ENCODE peak calls at places on chromosome 7, in four cellular contexts. One of them, this sample, is unnamed.

GRCh38 chr7:8177109-8177933 is 84.6 kb downstream of the ICA1 start:
- DNase-seq in HFF-Myc: no peak
- DNase-seq in stimulated activated naive CD8-positive, alpha-beta T cell treated with anti-CD3 and anti-CD28 coated beads, Interleukin-15, Interleukin-2, amounts not matched to agents 100 U/mL and 50 U/mL, for 24 hours: no peak
- DNase-seq in body of pancreas: no peak
- DNase-seq in this sample: no peak

GRCh38 chr7:130148561-130148960 is 56.6 kb downstream of the TMEM209 start:
- DNase-seq in HFF-Myc: no peak
- DNase-seq in stimulated activated naive CD8-positive, alpha-beta T cell treated with anti-CD3 and anti-CD28 coated beads, Interleukin-15, Interleukin-2, amounts not matched to agents 100 U/mL and 50 U/mL, for 24 hours: no peak
- DNase-seq in body of pancreas: no peak
- DNase-seq in this sample: no peak

GRCh38 chr7:25478925-25479324 is 250.6 kb upstream of the NPVF start:
- DNase-seq in HFF-Myc: no peak
- DNase-seq in stimulated activated naive CD8-positive, alpha-beta T cell treated with anti-CD3 and anti-CD28 coated beads, Interleukin-15, Interleukin-2, amounts not matched to agents 100 U/mL and 50 U/mL, for 24 hours: no peak
- DNase-seq in body of pancreas: no peak
- DNase-seq in this sample: no peak

GRCh38 chr7:131087756-131088658 is 239.7 kb upstream of the MKLN1 start:
- DNase-seq in HFF-Myc: no peak
- DNase-seq in stimulated activated naive CD8-positive, alpha-beta T cell treated with anti-CD3 and anti-CD28 coated beads, Interleukin-15, Interleukin-2, amounts not matched to agents 100 U/mL and 50 U/mL, for 24 hours: no peak
- DNase-seq in body of pancreas: no peak
- DNase-seq in this sample: no peak

GRCh38 chr7:155216475-155217272 is 81.0 kb upstream of the INSIG1 start:
- DNase-seq in HFF-Myc: no peak
- DNase-seq in stimulated activated naive CD8-positive, alpha-beta T cell treated with anti-CD3 and anti-CD28 coated beads, Interleukin-15, Interleukin-2, amounts not matched to agents 100 U/mL and 50 U/mL, for 24 hours: no peak
- DNase-seq in body of pancreas: no peak
- DNase-seq in this sample: no peak

GRCh38 chr7:151782598-151783448 is 94.1 kb downstream of the PRKAG2 start:
- DNase-seq in HFF-Myc: no peak
- DNase-seq in stimulated activated naive CD8-positive, alpha-beta T cell treated with anti-CD3 and anti-CD28 coated beads, Interleukin-15, Interleukin-2, amounts not matched to agents 100 U/mL and 50 U/mL, for 24 hours: peak
- DNase-seq in body of pancreas: peak
- DNase-seq in this sample: peak

GRCh38 chr7:130435455-130435854 is 5.4 kb downstream of the CEP41 start:
- DNase-seq in HFF-Myc: peak
- DNase-seq in stimulated activated naive CD8-positive, alpha-beta T cell treated with anti-CD3 and anti-CD28 coated beads, Interleukin-15, Interleukin-2, amounts not matched to agents 100 U/mL and 50 U/mL, for 24 hours: no peak
- DNase-seq in body of pancreas: no peak
- DNase-seq in this sample: no peak

GRCh38 chr7:157016352-157017041 is 6.0 kb upstream of the MNX1 start:
- DNase-seq in HFF-Myc: no peak
- DNase-seq in stimulated activated naive CD8-positive, alpha-beta T cell treated with anti-CD3 and anti-CD28 coated beads, Interleukin-15, Interleukin-2, amounts not matched to agents 100 U/mL and 50 U/mL, for 24 hours: peak
- DNase-seq in body of pancreas: no peak
- DNase-seq in this sample: no peak